ENCODE peak calls at places on chromosomes 16 and 17, in five cellular contexts. P is HepG2, Q is K562, D is upper lobe of left lung, A is GM12878. H is an unnamed sample. For H3K9me3, the result is how much of the 10 kb centered on the place peaks cover.

GRCh38 chr16:73176577-73177013 is 128.7 kb upstream of the ZFHX3 start:
- ATAC-seq in P (peak), Q (no peak), D (peak), A (no peak), H (peak)

GRCh38 chr16:22938647-22939046 is 124.7 kb downstream of the HS3ST2 start:
- ATAC-seq in P (no peak), Q (no peak), D (no peak), A (no peak), H (no peak)

GRCh38 chr16:17447273-17447672 is 23.5 kb downstream of the XYLT1 start:
- ATAC-seq in P (no peak), Q (no peak), D (no peak), A (no peak), H (no peak)

GRCh38 chr17:7440113-7440822 is 956 bp downstream of the FGF11 start:
- ATAC-seq in P (peak), Q (no peak), D (no peak), A (peak), H (no peak)

GRCh38 chr16:77220427-77220826 is 21.2 kb downstream of the SYCE1L start:
- ATAC-seq in P (no peak), Q (no peak), D (no peak), A (peak), H (no peak)

GRCh38 chr17:74954665-74955421 is 17.7 kb downstream of the HID1 start:
- ATAC-seq in P (no peak), Q (no peak), D (no peak), A (peak), H (no peak)

GRCh38 chr16:50567651-50568050 is 19.5 kb downstream of the NKD1 start:
- ATAC-seq in P (no peak), Q (no peak), D (no peak), A (no peak), H (no peak)

GRCh38 chr17:2089021-2089422 is 34.1 kb downstream of the HIC1 start:
- ATAC-seq in P (no peak), Q (peak), D (no peak), A (peak), H (no peak)

GRCh38 chr17:52465407-52465806 is 306.9 kb upstream of the CA10 start:
- ATAC-seq in P (no peak), Q (no peak), D (no peak), A (no peak), H (no peak)

GRCh38 chr17:13671771-13672170 is 70.0 kb upstream of the HS3ST3A1 start:
- ATAC-seq in P (no peak), Q (no peak), D (no peak), A (no peak), H (no peak)

GRCh38 chr16:19090916-19091315 is 22.8 kb upstream of the ITPRIPL2 start:
- ATAC-seq in P (no peak), Q (no peak), D (no peak), A (no peak), H (no peak)

GRCh38 chr17:65797101-65797500 is 235.7 kb upstream of the AXIN2 start:
- ATAC-seq in P (no peak), Q (no peak), D (no peak), A (no peak), H (no peak)

GRCh38 chr16:19879241-19879792 is 5.3 kb downstream of the GPRC5B start:
- ATAC-seq in P (peak), Q (no peak), D (no peak), A (no peak), H (no peak)

GRCh38 chr16:9048302-9048700 is 43.1 kb upstream of the HAPSTR1 start:
- ATAC-seq in P (no peak), Q (no peak), D (peak), A (no peak), H (no peak)

GRCh38 chr17:75209061-75209460 is 3.6 kb downstream of the NUP85 start:
- ATAC-seq in P (no peak), Q (no peak), D (no peak), A (no peak), H (no peak)

GRCh38 chr17:76697702-76698465 is 12.9 kb downstream of the MXRA7 start:
- ATAC-seq in P (no peak), Q (peak), D (no peak), A (peak), H (no peak)

GRCh38 chr17:56761387-56761786 is 72.3 kb downstream of the C17orf67 start:
- ATAC-seq in P (no peak), Q (no peak), D (no peak), A (no peak), H (no peak)

GRCh38 chr17:75138519-75138918 is 7.0 kb upstream of the NT5C start:
- ATAC-seq in P (no peak), Q (no peak), D (no peak), A (no peak), H (no peak)

GRCh38 chr17:79401704-79402075 is 209.2 kb downstream of the RBFOX3 start:
- ATAC-seq in P (peak), Q (no peak), D (no peak), A (no peak), H (no peak)

GRCh38 chr17:64573214-64573613 is 66.4 kb downstream of the CEP95 start:
- ATAC-seq in P (no peak), Q (peak), D (no peak), A (peak), H (no peak)

GRCh38 chr16:53629607-53630312 is 73.9 kb downstream of the RPGRIP1L start:
- ATAC-seq in P (no peak), Q (no peak), D (no peak), A (no peak), H (no peak)

GRCh38 chr17:11140028-11140427 is 101.0 kb upstream of the SHISA6 start:
- ATAC-seq in P (no peak), Q (no peak), D (peak), A (no peak), H (no peak)

GRCh38 chr17:58541249-58541648 is 26.8 kb upstream of the MTMR4 start:
- ATAC-seq in P (peak), Q (peak), D (no peak), A (peak), H (no peak)

GRCh38 chr16:20673882-20674683 is 23.4 kb downstream of the ACSM1 start:
- ATAC-seq in P (peak), Q (peak), D (no peak), A (peak), H (no peak)

GRCh38 chr16:17977260-17977659 is 359.3 kb downstream of the NPIPA8 start:
- ATAC-seq in P (no peak), Q (no peak), D (no peak), A (no peak), H (no peak)

GRCh38 chr17:2090210-2090641 is 35.3 kb downstream of the HIC1 start:
- ATAC-seq in P (no peak), Q (no peak), D (no peak), A (peak), H (no peak)

GRCh38 chr17:17823433-17824118 is 13.2 kb downstream of the SREBF1 start:
- ATAC-seq in P (peak), Q (peak), D (peak), A (peak), H (peak)
- TF ChIP-seq EP300 in P (peak), Q (no peak), D (no peak), A (no peak), H (no peak)

GRCh38 chr17:22512057-22512456 is 819.7 kb downstream of the KCNJ18 start:
- ATAC-seq in P (no peak), Q (no peak), D (no peak), A (no peak), H (no peak)
- H3K9me3 ChIP-seq in P (under half), Q (under half), D (under half), A (under half), H (under half)

DNA sequence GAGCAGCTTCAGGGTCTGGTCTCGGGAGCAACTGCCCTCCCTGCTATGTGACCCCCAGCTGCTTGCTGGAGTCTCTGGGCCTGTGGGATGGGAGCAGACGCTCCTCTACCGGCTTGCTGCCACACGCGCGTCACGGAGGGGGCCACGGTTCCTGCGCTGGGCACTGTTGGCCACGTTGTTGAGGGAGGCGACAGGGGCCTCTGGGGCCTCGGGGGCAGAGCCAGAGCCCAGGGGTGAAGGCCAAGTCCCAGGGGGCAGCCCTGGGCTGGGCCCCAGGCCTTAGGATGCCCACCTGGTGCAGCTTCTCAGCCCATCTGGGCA is 56.6 kb downstream of the ZFPM1 start:
- ATAC-seq in P (no peak), Q (no peak), D (no peak), A (no peak), H (no peak)
- TF ChIP-seq POLR2A in P (no peak), Q (no peak), D (no peak), A (no peak), H (no peak)

GRCh38 chr17:32684087-32684828 is 192.7 kb downstream of the MYO1D start:
- ATAC-seq in P (no peak), Q (no peak), D (no peak), A (no peak), H (no peak)
- TF ChIP-seq EP300 in P (no peak), Q (no peak), D (no peak), A (no peak), H (no peak)

GRCh38 chr17:20306924-20307323 is 160.4 kb downstream of the LGALS9B start:
- ATAC-seq in P (no peak), Q (no peak), D (no peak), A (no peak), H (no peak)
- H3K9me3 ChIP-seq in P (under half), Q (under half), D (under half), A (under half), H (under half)

DNA sequence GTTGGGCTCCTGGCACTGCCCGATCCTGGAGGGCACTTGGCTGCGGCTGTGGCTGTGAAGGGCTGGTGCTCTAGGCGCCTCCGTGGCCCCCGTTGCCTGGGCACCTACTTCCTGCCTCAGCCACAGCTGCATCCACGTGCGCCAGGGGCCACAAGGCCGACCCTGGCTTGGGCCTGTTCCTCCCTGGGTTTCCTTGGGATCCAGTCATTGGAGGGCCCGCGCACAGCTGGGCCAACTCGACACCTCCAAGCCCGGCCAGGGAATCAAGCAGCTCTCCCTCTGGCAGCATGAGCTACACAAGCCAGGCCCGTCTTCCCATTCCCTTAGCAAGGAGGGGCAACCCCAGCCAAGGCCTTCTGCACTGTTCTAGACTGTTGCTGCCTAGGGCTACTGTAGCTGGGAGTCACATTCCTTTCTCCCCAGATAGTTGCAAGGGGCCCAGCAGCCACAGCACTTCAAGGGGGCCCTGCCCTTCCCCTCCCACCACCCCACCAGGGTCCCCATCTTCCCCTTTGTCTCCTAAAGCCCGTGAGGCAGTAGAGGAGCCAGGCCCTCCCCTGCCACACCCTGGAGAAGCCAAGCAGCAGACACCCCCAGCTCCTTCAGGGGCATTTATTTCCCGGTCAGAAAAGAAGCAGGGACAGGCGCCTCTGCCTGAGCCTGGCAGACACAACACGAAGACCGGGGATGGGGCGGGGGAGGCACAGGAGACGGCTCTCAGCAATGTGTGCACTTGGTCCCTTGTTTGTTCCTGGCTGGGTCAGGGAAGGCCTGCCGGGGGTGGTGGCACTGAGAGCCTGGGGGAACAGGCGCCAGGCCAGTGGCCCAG is 3.8 kb downstream of the ARHGDIA start:
- ATAC-seq in P (peak), Q (peak), D (no peak), A (peak), H (no peak)
- TF ChIP-seq POLR2A in P (peak), Q (peak), D (no peak), A (peak), H (peak)

GRCh38 chr17:44218344-44219125 is 940 bp downstream of the UBTF start:
- ATAC-seq in P (peak), Q (peak), D (peak), A (peak), H (peak)
- TF ChIP-seq EP300 in P (no peak), Q (no peak), D (no peak), A (no peak), H (no peak)

GRCh38 chr16:35295856-35296255 is 1836.4 kb downstream of the TP53TG3F start:
- ATAC-seq in P (no peak), Q (no peak), D (no peak), A (no peak), H (no peak)
- H3K9me3 ChIP-seq in P (half or more), Q (under half), D (under half), A (under half), H (under half)